ENCODE peak calls at places on chromosomes 3 and 15, in nine cellular contexts. One of them, this sample, is unnamed.
A peak's percentile ranks its signal among the peaks of the same experiment; 100 is the strongest.

GRCh38 chr3:172958565-172958964 is 182.5 kb downstream of the SPATA16 start:
- DNase-seq in psoas muscle: no peak
- DNase-seq in AG10803: no peak
- DNase-seq in foreskin fibroblast: no peak
- DNase-seq in body of pancreas: no peak
- DNase-seq in naive thymus-derived CD4-positive, alpha-beta T cell: no peak
- DNase-seq in astrocyte of the spinal cord: no peak
- DNase-seq in transverse colon: no peak
- DNase-seq in upper lobe of right lung: no peak
- DNase-seq in this sample: no peak

GRCh38 chr15:78565951-78566774 is 843 bp downstream of the CHRNA5 start:
- DNase-seq in psoas muscle: no peak
- DNase-seq in AG10803: peak; percentile 11
- DNase-seq in foreskin fibroblast: peak; percentile 17
- DNase-seq in body of pancreas: no peak
- DNase-seq in naive thymus-derived CD4-positive, alpha-beta T cell: no peak
- DNase-seq in astrocyte of the spinal cord: peak; percentile 31
- DNase-seq in transverse colon: peak; percentile 13
- DNase-seq in upper lobe of right lung: no peak
- DNase-seq in this sample: no peak

GRCh38 chr15:73074241-73074640 is 22.0 kb downstream of the NEO1 start:
- DNase-seq in psoas muscle: no peak
- DNase-seq in AG10803: no peak
- DNase-seq in foreskin fibroblast: no peak
- DNase-seq in body of pancreas: no peak
- DNase-seq in naive thymus-derived CD4-positive, alpha-beta T cell: no peak
- DNase-seq in astrocyte of the spinal cord: no peak
- DNase-seq in transverse colon: no peak
- DNase-seq in upper lobe of right lung: no peak
- DNase-seq in this sample: no peak

GRCh38 chr3:39668420-39668819 is 141.0 kb upstream of the MYRIP start:
- DNase-seq in psoas muscle: no peak
- DNase-seq in AG10803: peak; percentile 64
- DNase-seq in foreskin fibroblast: peak; percentile 21
- DNase-seq in body of pancreas: no peak
- DNase-seq in naive thymus-derived CD4-positive, alpha-beta T cell: no peak
- DNase-seq in astrocyte of the spinal cord: peak; percentile 37
- DNase-seq in transverse colon: no peak
- DNase-seq in upper lobe of right lung: no peak
- DNase-seq in this sample: peak; percentile 30

GRCh38 chr3:53859178-53859577 is 12.8 kb downstream of the IL17RB start:
- DNase-seq in psoas muscle: no peak
- DNase-seq in AG10803: no peak
- DNase-seq in foreskin fibroblast: no peak
- DNase-seq in body of pancreas: no peak
- DNase-seq in naive thymus-derived CD4-positive, alpha-beta T cell: no peak
- DNase-seq in astrocyte of the spinal cord: no peak
- DNase-seq in transverse colon: no peak
- DNase-seq in upper lobe of right lung: no peak
- DNase-seq in this sample: no peak

GRCh38 chr3:129519449-129519848 is 9.0 kb upstream of the RHO start:
- DNase-seq in psoas muscle: no peak
- DNase-seq in AG10803: no peak
- DNase-seq in foreskin fibroblast: no peak
- DNase-seq in body of pancreas: no peak
- DNase-seq in naive thymus-derived CD4-positive, alpha-beta T cell: no peak
- DNase-seq in astrocyte of the spinal cord: no peak
- DNase-seq in transverse colon: no peak
- DNase-seq in upper lobe of right lung: no peak
- DNase-seq in this sample: no peak

GRCh38 chr15:52179278-52180195 is 11.7 kb downstream of the GNB5 start:
- DNase-seq in psoas muscle: peak; percentile 78
- DNase-seq in AG10803: peak; percentile 68
- DNase-seq in foreskin fibroblast: peak; percentile 82
- DNase-seq in body of pancreas: peak; percentile 81
- DNase-seq in naive thymus-derived CD4-positive, alpha-beta T cell: peak; percentile 84
- DNase-seq in astrocyte of the spinal cord: peak; percentile 81
- DNase-seq in transverse colon: peak; percentile 90
- DNase-seq in upper lobe of right lung: peak; percentile 93
- DNase-seq in this sample: peak; percentile 56

GRCh38 chr15:97944724-97945123 is 15.8 kb upstream of the ARRDC4 start:
- DNase-seq in psoas muscle: no peak
- DNase-seq in AG10803: no peak
- DNase-seq in foreskin fibroblast: no peak
- DNase-seq in body of pancreas: no peak
- DNase-seq in naive thymus-derived CD4-positive, alpha-beta T cell: no peak
- DNase-seq in astrocyte of the spinal cord: no peak
- DNase-seq in transverse colon: no peak
- DNase-seq in upper lobe of right lung: no peak
- DNase-seq in this sample: no peak

GRCh38 chr3:104066658-104067057 is 1300.1 kb upstream of the ALCAM start:
- DNase-seq in psoas muscle: no peak
- DNase-seq in AG10803: peak; percentile 36
- DNase-seq in foreskin fibroblast: no peak
- DNase-seq in body of pancreas: no peak
- DNase-seq in naive thymus-derived CD4-positive, alpha-beta T cell: no peak
- DNase-seq in astrocyte of the spinal cord: peak; percentile 26
- DNase-seq in transverse colon: no peak
- DNase-seq in upper lobe of right lung: no peak
- DNase-seq in this sample: peak; percentile 46

GRCh38 chr15:40044717-40045571 is 6.0 kb upstream of the SRP14 start:
- DNase-seq in psoas muscle: peak; percentile 88
- DNase-seq in AG10803: peak; percentile 79
- DNase-seq in foreskin fibroblast: peak; percentile 77
- DNase-seq in body of pancreas: peak; percentile 86
- DNase-seq in naive thymus-derived CD4-positive, alpha-beta T cell: peak; percentile 57
- DNase-seq in astrocyte of the spinal cord: peak; percentile 83
- DNase-seq in transverse colon: peak; percentile 94
- DNase-seq in upper lobe of right lung: peak; percentile 93
- DNase-seq in this sample: peak; percentile 82

GRCh38 chr3:100256724-100257123 is 4.1 kb upstream of the TBC1D23 start:
- DNase-seq in psoas muscle: no peak
- DNase-seq in AG10803: peak; percentile 69
- DNase-seq in foreskin fibroblast: peak; percentile 44
- DNase-seq in body of pancreas: no peak
- DNase-seq in naive thymus-derived CD4-positive, alpha-beta T cell: no peak
- DNase-seq in astrocyte of the spinal cord: peak; percentile 27
- DNase-seq in transverse colon: no peak
- DNase-seq in upper lobe of right lung: no peak
- DNase-seq in this sample: no peak

GRCh38 chr3:119628390-119628789 is 30.7 kb downstream of the PLA1A start:
- DNase-seq in psoas muscle: no peak
- DNase-seq in AG10803: no peak
- DNase-seq in foreskin fibroblast: no peak
- DNase-seq in body of pancreas: no peak
- DNase-seq in naive thymus-derived CD4-positive, alpha-beta T cell: no peak
- DNase-seq in astrocyte of the spinal cord: no peak
- DNase-seq in transverse colon: no peak
- DNase-seq in upper lobe of right lung: no peak
- DNase-seq in this sample: no peak

GRCh38 chr15:101250931-101251829 is 668 bp downstream of the CHSY1 start:
- DNase-seq in psoas muscle: peak; percentile 47
- DNase-seq in AG10803: no peak
- DNase-seq in foreskin fibroblast: peak; percentile 37
- DNase-seq in body of pancreas: peak; percentile 44
- DNase-seq in naive thymus-derived CD4-positive, alpha-beta T cell: no peak
- DNase-seq in astrocyte of the spinal cord: no peak
- DNase-seq in transverse colon: no peak
- DNase-seq in upper lobe of right lung: no peak
- DNase-seq in this sample: no peak

GRCh38 chr15:49815506-49815905 is 194.7 kb downstream of the DTWD1 start:
- DNase-seq in psoas muscle: no peak
- DNase-seq in AG10803: peak; percentile 76
- DNase-seq in foreskin fibroblast: peak; percentile 17
- DNase-seq in body of pancreas: no peak
- DNase-seq in naive thymus-derived CD4-positive, alpha-beta T cell: no peak
- DNase-seq in astrocyte of the spinal cord: no peak
- DNase-seq in transverse colon: no peak
- DNase-seq in upper lobe of right lung: no peak
- DNase-seq in this sample: no peak

GRCh38 chr15:38669160-38669505 is 104.5 kb upstream of the RASGRP1 start:
- DNase-seq in psoas muscle: no peak
- DNase-seq in AG10803: no peak
- DNase-seq in foreskin fibroblast: no peak
- DNase-seq in body of pancreas: no peak
- DNase-seq in naive thymus-derived CD4-positive, alpha-beta T cell: no peak
- DNase-seq in astrocyte of the spinal cord: no peak
- DNase-seq in transverse colon: no peak
- DNase-seq in upper lobe of right lung: no peak
- DNase-seq in this sample: no peak

GRCh38 chr15:58440181-58440910 is 8.6 kb downstream of the LIPC start:
- DNase-seq in psoas muscle: no peak
- DNase-seq in AG10803: peak; percentile 66
- DNase-seq in foreskin fibroblast: peak; percentile 61
- DNase-seq in body of pancreas: peak; percentile 46
- DNase-seq in naive thymus-derived CD4-positive, alpha-beta T cell: no peak
- DNase-seq in astrocyte of the spinal cord: peak; percentile 12
- DNase-seq in transverse colon: no peak
- DNase-seq in upper lobe of right lung: no peak
- DNase-seq in this sample: peak; percentile 45

GRCh38 chr3:140198242-140198641 is 263.3 kb downstream of the CLSTN2 start:
- DNase-seq in psoas muscle: no peak
- DNase-seq in AG10803: no peak
- DNase-seq in foreskin fibroblast: no peak
- DNase-seq in body of pancreas: no peak
- DNase-seq in naive thymus-derived CD4-positive, alpha-beta T cell: no peak
- DNase-seq in astrocyte of the spinal cord: no peak
- DNase-seq in transverse colon: no peak
- DNase-seq in upper lobe of right lung: no peak
- DNase-seq in this sample: no peak

GRCh38 chr3:23752126-23752525 is 53.6 kb upstream of the UBE2E1 start:
- DNase-seq in psoas muscle: no peak
- DNase-seq in AG10803: no peak
- DNase-seq in foreskin fibroblast: no peak
- DNase-seq in body of pancreas: no peak
- DNase-seq in naive thymus-derived CD4-positive, alpha-beta T cell: no peak
- DNase-seq in astrocyte of the spinal cord: no peak
- DNase-seq in transverse colon: no peak
- DNase-seq in upper lobe of right lung: no peak
- DNase-seq in this sample: no peak

GRCh38 chr3:14222900-14223594 is 44.4 kb downstream of the LSM3 start:
- DNase-seq in psoas muscle: no peak
- DNase-seq in AG10803: peak; percentile 58
- DNase-seq in foreskin fibroblast: no peak
- DNase-seq in body of pancreas: no peak
- DNase-seq in naive thymus-derived CD4-positive, alpha-beta T cell: no peak
- DNase-seq in astrocyte of the spinal cord: no peak
- DNase-seq in transverse colon: no peak
- DNase-seq in upper lobe of right lung: no peak
- DNase-seq in this sample: no peak
- H3K4me3 ChIP-seq in psoas muscle: no peak overlapping the region
- H3K4me3 ChIP-seq in AG10803: no peak overlapping the region
- H3K4me3 ChIP-seq in foreskin fibroblast: no peak overlapping the region
- H3K4me3 ChIP-seq in body of pancreas: no peak overlapping the region
- H3K4me3 ChIP-seq in naive thymus-derived CD4-positive, alpha-beta T cell: no peak overlapping the region
- H3K4me3 ChIP-seq in astrocyte of the spinal cord: no peak overlapping the region
- H3K4me3 ChIP-seq in transverse colon: no peak overlapping the region
- H3K4me3 ChIP-seq in upper lobe of right lung: no peak overlapping the region
- H3K4me3 ChIP-seq in this sample: no peak overlapping the region

GRCh38 chr15:65801229-65801813 is 9.2 kb upstream of the DENND4A start:
- DNase-seq in psoas muscle: no peak
- DNase-seq in AG10803: no peak
- DNase-seq in foreskin fibroblast: no peak
- DNase-seq in body of pancreas: no peak
- DNase-seq in naive thymus-derived CD4-positive, alpha-beta T cell: no peak
- DNase-seq in astrocyte of the spinal cord: no peak
- DNase-seq in transverse colon: no peak
- DNase-seq in upper lobe of right lung: no peak
- DNase-seq in this sample: no peak
- H3K4me3 ChIP-seq in psoas muscle: no peak overlapping the region
- H3K4me3 ChIP-seq in AG10803: no peak overlapping the region
- H3K4me3 ChIP-seq in foreskin fibroblast: no peak overlapping the region
- H3K4me3 ChIP-seq in body of pancreas: no peak overlapping the region
- H3K4me3 ChIP-seq in naive thymus-derived CD4-positive, alpha-beta T cell: no peak overlapping the region
- H3K4me3 ChIP-seq in astrocyte of the spinal cord: no peak overlapping the region
- H3K4me3 ChIP-seq in transverse colon: no peak overlapping the region
- H3K4me3 ChIP-seq in upper lobe of right lung: no peak overlapping the region
- H3K4me3 ChIP-seq in this sample: no peak overlapping the region

DNA sequence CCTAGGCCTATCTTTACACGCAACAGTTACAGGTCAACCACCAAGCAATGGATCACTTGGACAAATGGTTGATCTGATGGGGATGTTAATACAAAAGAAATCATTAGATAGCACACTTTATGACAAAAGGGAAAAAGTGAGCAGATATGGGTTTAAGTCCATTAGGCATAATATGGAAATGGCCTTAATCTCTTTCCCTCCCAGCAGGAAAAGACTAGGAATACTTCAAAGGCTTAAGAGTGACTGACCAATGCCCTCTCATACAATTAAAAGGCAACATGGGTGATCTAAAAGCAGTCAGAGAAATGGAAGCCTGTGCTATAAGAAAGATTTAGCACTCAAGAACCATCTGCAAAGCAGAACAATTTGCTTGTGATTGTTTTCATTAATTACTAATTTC is 3.3 kb downstream of the PRTG start:
- DNase-seq in psoas muscle: no peak
- DNase-seq in AG10803: no peak
- DNase-seq in foreskin fibroblast: no peak
- DNase-seq in body of pancreas: no peak
- DNase-seq in naive thymus-derived CD4-positive, alpha-beta T cell: no peak
- DNase-seq in astrocyte of the spinal cord: no peak
- DNase-seq in transverse colon: no peak
- DNase-seq in upper lobe of right lung: no peak
- DNase-seq in this sample: no peak
- H3K4me3 ChIP-seq in psoas muscle: no peak overlapping the region
- H3K4me3 ChIP-seq in AG10803: no peak overlapping the region
- H3K4me3 ChIP-seq in foreskin fibroblast: no peak overlapping the region
- H3K4me3 ChIP-seq in body of pancreas: no peak overlapping the region
- H3K4me3 ChIP-seq in naive thymus-derived CD4-positive, alpha-beta T cell: no peak overlapping the region
- H3K4me3 ChIP-seq in astrocyte of the spinal cord: no peak overlapping the region
- H3K4me3 ChIP-seq in transverse colon: no peak overlapping the region
- H3K4me3 ChIP-seq in upper lobe of right lung: no peak overlapping the region
- H3K4me3 ChIP-seq in this sample: no peak overlapping the region

GRCh38 chr3:141797167-141797773 is 34.1 kb downstream of the GRK7 start:
- DNase-seq in psoas muscle: peak; percentile 67
- DNase-seq in AG10803: peak; percentile 49
- DNase-seq in foreskin fibroblast: peak; percentile 30
- DNase-seq in body of pancreas: peak; percentile 16
- DNase-seq in naive thymus-derived CD4-positive, alpha-beta T cell: peak; percentile 28
- DNase-seq in astrocyte of the spinal cord: peak; percentile 71
- DNase-seq in transverse colon: peak; percentile 33
- DNase-seq in upper lobe of right lung: peak; percentile 69
- DNase-seq in this sample: peak; percentile 25
- H3K4me3 ChIP-seq in psoas muscle: peak overlapping the region; percentile 55
- H3K4me3 ChIP-seq in AG10803: peak overlapping the region; percentile 55
- H3K4me3 ChIP-seq in foreskin fibroblast: peak overlapping the region; percentile 37
- H3K4me3 ChIP-seq in body of pancreas: no peak overlapping the region
- H3K4me3 ChIP-seq in naive thymus-derived CD4-positive, alpha-beta T cell: peak overlapping the region; percentile 68
- H3K4me3 ChIP-seq in astrocyte of the spinal cord: peak overlapping the region; percentile 6
- H3K4me3 ChIP-seq in transverse colon: peak overlapping the region; percentile 5
- H3K4me3 ChIP-seq in upper lobe of right lung: peak overlapping the region; percentile 49
- H3K4me3 ChIP-seq in this sample: peak overlapping the region; percentile 44